ENCODE peak calls at places on chromosomes 11 and 22, in four cellular contexts. E is heart right ventricle, M is AG09309, T is BJ. Z is an unnamed sample.

GRCh38 chr11:3037041-3037944 is 19.9 kb downstream of the CARS1 start:
- DNase-seq in E (peak), T (no peak), M (no peak), Z (peak)

GRCh38 chr22:43376765-43377485 is 33.8 kb upstream of the SCUBE1 start:
- DNase-seq in T (no peak), M (no peak), E (no peak), Z (no peak)

GRCh38 chr22:46068908-46069481 is 81.3 kb upstream of the PPARA start:
- DNase-seq in T (peak), E (no peak), M (peak), Z (no peak)

GRCh38 chr22:31923761-31924160 is 20.6 kb upstream of the YWHAH start:
- DNase-seq in M (no peak), T (no peak), E (no peak), Z (no peak)

GRCh38 chr11:111229604-111230003 is 15.9 kb upstream of the POU2AF2 start:
- DNase-seq in T (no peak), E (no peak), M (no peak), Z (no peak)

GRCh38 chr11:81658722-81659121 is 1074.9 kb downstream of the FAM181B start:
- DNase-seq in M (no peak), T (no peak), E (no peak), Z (no peak)

GRCh38 chr11:71165771-71166170 is 86.6 kb downstream of the SHANK2 start:
- DNase-seq in M (no peak), T (no peak), E (no peak), Z (no peak)

GRCh38 chr22:50025993-50026392 is 13.4 kb upstream of the IL17REL start:
- DNase-seq in M (no peak), E (no peak), T (no peak), Z (no peak)

GRCh38 chr11:119367661-119368120 is 13.8 kb downstream of the USP2 start:
- DNase-seq in M (no peak), T (no peak), E (no peak), Z (no peak)

GRCh38 chr11:84437129-84438123 is 1151.3 kb upstream of the CCDC90B start:
- DNase-seq in E (no peak), M (no peak), T (no peak), Z (no peak)

GRCh38 chr11:72333657-72334056 is 89.7 kb upstream of the PHOX2A start:
- DNase-seq in E (no peak), M (no peak), T (no peak), Z (no peak)

GRCh38 chr22:46053563-46054090 is 76.7 kb upstream of the WNT7B start:
- DNase-seq in E (peak), T (no peak), M (no peak), Z (no peak)

GRCh38 chr11:284081-285020 is 4.6 kb upstream of the PGGHG start:
- DNase-seq in T (no peak), E (peak), M (no peak), Z (no peak)

GRCh38 chr22:20996598-20997535 is 5.1 kb downstream of the THAP7 start:
- DNase-seq in M (no peak), E (no peak), T (no peak), Z (no peak)

GRCh38 chr11:127281534-127281933 is 281.0 kb upstream of the KIRREL3 start:
- DNase-seq in E (no peak), T (no peak), M (no peak), Z (no peak)

GRCh38 chr11:69409812-69410645 is 71.4 kb upstream of the LINC01488 start:
- DNase-seq in E (no peak), T (no peak), M (no peak), Z (no peak)

GRCh38 chr11:2535673-2536439 is 91.0 kb downstream of the KCNQ1 start:
- DNase-seq in T (no peak), E (no peak), M (no peak), Z (no peak)

GRCh38 chr22:25453058-25453457 is 111.4 kb upstream of the GRK3 start:
- DNase-seq in M (no peak), E (no peak), T (no peak), Z (no peak)

GRCh38 chr11:63687845-63688244 is 6.5 kb downstream of the RTN3 start:
- DNase-seq in M (no peak), T (no peak), E (no peak), Z (no peak)

GRCh38 chr11:112292785-112293407 is 32.2 kb upstream of the PLET1 start:
- DNase-seq in E (no peak), T (peak), M (peak), Z (peak)

GRCh38 chr11:84103096-84103495 is 816.9 kb upstream of the CCDC90B start:
- DNase-seq in T (no peak), M (no peak), E (no peak), Z (no peak)

GRCh38 chr22:41280065-41280464 is 5.9 kb downstream of the RANGAP1 start:
- DNase-seq in M (no peak), T (no peak), E (no peak), Z (no peak)

GRCh38 chr11:91763331-91763730 is 461.3 kb upstream of the FAT3 start:
- DNase-seq in E (no peak), M (no peak), T (no peak), Z (no peak)

GRCh38 chr11:35390737-35391682 is 28.3 kb downstream of the SLC1A2 start:
- DNase-seq in E (no peak), M (no peak), T (no peak), Z (peak)

GRCh38 chr11:17277024-17277584 is 565 bp downstream of the NUCB2 start:
- DNase-seq in M (no peak), E (no peak), T (peak), Z (no peak)

GRCh38 chr11:94528551-94528950 is 15.2 kb upstream of the FUT4 start:
- DNase-seq in E (no peak), M (no peak), T (no peak), Z (no peak)

GRCh38 chr11:18485905-18486528 is 30.4 kb downstream of the LDHAL6A start:
- DNase-seq in T (no peak), M (no peak), E (no peak), Z (no peak)

GRCh38 chr11:831132-831864 is 1.5 kb upstream of the CD151 start:
- DNase-seq in T (no peak), M (no peak), E (no peak), Z (no peak)

GRCh38 chr11:44776840-44777536 is 50.2 kb downstream of the TSPAN18 start:
- DNase-seq in M (no peak), T (no peak), E (no peak), Z (no peak)
- H3K4me3 ChIP-seq in M (no peak), T (no peak), E (no peak), Z (no peak)

GRCh38 chr11:116231540-116231939 is 541.2 kb downstream of the BUD13 start:
- DNase-seq in M (no peak), E (no peak), T (no peak), Z (no peak)

GRCh38 chr11:116233581-116233980 is 539.2 kb downstream of the BUD13 start:
- DNase-seq in T (no peak), M (no peak), E (peak), Z (no peak)

GRCh38 chr11:116239247-116239646 is 533.5 kb downstream of the BUD13 start:
- DNase-seq in E (no peak), M (no peak), T (no peak), Z (no peak)

GRCh38 chr11:116232364-116232801 is 540.4 kb downstream of the BUD13 start:
- DNase-seq in T (no peak), E (no peak), M (no peak), Z (no peak)

GRCh38 chr11:116234989-116235567 is 537.7 kb downstream of the BUD13 start:
- DNase-seq in T (no peak), M (no peak), E (no peak), Z (no peak)
- TF ChIP-seq CTCF in T (no peak), M (no peak), E (no peak), Z (no peak)

GRCh38 chr11:65184146-65184545 is 2.4 kb downstream of the CAPN1 start:
- DNase-seq in M (no peak), E (no peak), T (no peak), Z (no peak)

GRCh38 chr11:65185166-65185565 is 3.4 kb downstream of the CAPN1 start:
- DNase-seq in M (no peak), E (no peak), T (no peak), Z (no peak)

GRCh38 chr11:65181569-65182257 is at the start of gene CAPN1:
- DNase-seq in E (peak), M (peak), T (peak), Z (no peak)

GRCh38 chr11:65182258-65183170 is 786 bp downstream of the CAPN1 start:
- DNase-seq in T (no peak), E (peak), M (no peak), Z (no peak)

DNA sequence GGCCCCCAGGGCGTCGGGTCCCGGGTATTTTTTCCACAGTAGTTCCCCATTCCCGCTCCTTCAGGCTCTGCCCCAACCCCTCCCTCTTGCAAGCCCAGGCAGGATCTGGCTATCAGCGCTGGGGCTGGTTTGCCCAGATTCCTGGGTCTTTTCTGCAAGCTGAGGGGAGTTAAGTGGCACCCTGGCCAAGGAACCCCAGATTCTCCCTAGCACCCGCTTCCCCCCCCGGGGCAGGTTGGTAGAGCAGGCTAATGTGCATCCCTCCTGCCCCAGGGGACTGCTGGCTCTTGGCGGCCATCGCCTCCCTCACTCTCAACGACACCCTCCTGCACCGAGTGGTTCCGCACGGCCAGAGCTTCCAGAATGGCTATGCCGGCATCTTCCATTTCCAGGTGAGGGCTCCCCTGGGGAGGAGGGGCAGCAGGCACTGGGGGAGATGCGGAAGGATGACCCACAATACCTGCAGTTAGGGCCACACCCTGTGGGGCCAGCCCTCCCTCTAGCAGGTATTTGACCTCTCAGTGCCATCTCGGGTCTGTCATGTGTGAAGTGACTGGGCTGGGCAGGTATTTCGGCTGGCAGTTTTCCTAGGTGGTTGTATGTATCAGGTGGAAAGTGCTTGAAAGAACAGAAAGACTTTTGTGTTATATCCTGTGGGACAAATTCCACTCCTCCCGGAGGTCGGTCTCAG is 1.6 kb downstream of the CAPN1 start:
- DNase-seq in M (no peak), T (no peak), E (no peak), Z (no peak)
- H3K4me3 ChIP-seq in M (peak), T (peak), E (peak), Z (peak)

GRCh38 chr11:66882540-66882939 is 25.7 kb downstream of the LRFN4 start:
- DNase-seq in T (no peak), M (no peak), E (no peak), Z (no peak)

GRCh38 chr11:66884443-66884842 is 27.6 kb downstream of the LRFN4 start:
- DNase-seq in M (no peak), E (no peak), T (no peak), Z (no peak)

GRCh38 chr11:66881927-66882452 is 25.1 kb downstream of the LRFN4 start:
- DNase-seq in T (no peak), E (no peak), M (no peak), Z (no peak)

GRCh38 chr11:66881436-66881835 is 24.6 kb downstream of the LRFN4 start:
- DNase-seq in M (no peak), E (no peak), T (no peak), Z (no peak)

DNA sequence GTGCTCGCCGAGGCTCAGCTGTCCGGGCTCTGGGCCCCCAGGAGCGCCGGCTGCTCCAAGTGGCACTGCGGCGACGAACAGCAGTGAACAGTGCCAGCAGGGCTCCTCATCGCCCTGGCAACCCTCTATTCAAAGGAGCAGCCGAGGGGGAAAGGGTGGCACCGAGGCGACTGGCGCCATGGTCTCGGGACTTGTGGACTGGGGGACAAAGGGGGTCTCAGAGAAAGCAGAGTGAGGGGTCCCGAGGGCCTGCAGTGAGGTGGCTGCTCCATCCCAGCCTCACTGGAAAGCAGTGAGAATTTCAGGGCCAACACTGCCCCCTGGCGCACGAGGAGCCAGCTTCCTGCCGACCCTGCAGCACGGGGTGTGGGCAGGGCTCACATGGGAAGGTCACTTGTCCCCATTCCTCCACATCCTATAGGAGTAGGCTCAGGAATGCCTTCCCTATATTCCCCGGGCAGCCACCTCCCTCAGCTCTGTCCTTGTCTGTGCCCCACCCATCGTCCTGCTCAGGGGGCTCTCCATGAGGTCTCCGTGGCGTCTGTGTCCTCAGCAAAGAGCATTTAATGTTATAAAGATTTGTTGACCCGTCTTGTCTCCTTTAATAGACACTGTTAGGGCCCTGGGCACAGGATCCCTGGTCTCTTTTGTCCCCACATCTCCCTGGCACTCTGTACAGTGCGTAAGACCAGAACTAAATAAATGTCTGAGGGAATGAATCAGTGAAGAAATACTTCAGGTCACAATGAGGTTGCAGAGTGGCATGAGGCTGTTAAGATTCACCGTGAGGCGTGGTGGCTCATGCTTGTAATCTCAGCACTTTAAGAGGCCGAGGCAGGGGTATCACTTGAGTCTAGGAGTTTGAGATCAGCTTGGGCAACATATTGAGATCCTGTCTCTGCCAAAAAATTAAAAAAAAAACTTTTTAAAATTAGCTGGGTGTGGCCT is 26.4 kb downstream of the LRFN4 start:
- DNase-seq in M (peak), E (no peak), T (peak), Z (no peak)
- TF ChIP-seq CTCF in M (peak), E (peak), T (peak), Z (peak)

GRCh38 chr11:22192289-22192641 is 620 bp upstream of the ANO5 start:
- DNase-seq in E (peak), M (no peak), T (no peak), Z (no peak)
- H3K4me3 ChIP-seq in E (peak), M (no peak), T (peak), Z (peak)

DNA sequence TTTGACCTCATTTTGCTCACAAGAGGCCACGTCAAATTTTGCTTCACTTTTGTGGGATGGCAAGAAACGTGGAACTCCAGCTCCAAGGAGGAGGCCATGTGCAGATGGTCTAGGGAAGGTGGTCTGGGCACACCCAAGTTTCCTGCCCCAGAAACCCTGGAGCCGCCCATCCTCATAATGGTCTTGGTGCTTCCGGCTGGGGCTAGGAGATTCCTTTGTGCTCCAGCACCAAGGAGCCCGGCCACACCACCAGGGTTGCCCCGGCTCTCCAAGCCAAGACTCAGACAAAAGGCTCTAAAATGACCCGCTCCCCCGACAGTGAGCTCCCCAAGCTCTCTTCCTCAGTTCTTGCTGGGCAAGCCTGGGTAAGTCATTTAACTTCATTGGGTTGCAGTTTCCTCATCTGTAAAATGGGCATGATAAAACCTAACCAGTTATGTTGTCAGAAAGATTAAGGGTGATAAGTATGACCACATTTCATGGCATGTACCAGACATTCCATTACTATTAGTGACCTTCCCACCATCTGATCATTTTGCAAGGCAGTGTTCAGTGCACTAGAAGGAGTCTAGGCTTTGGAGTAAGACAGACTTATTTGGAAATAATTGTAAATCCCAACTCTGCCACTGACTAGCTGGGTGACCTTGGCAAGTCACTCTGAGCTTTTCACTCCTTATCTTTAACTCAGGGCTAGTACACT is 23.3 kb downstream of the DKK3 start:
- DNase-seq in E (no peak), M (no peak), T (peak), Z (no peak)
- TF ChIP-seq CTCF in E (no peak), M (no peak), T (no peak), Z (no peak)

GRCh38 chr11:117875397-117876048 is 935 bp downstream of the FXYD6 start:
- DNase-seq in M (no peak), T (no peak), E (no peak), Z (no peak)

GRCh38 chr11:117877120-117877784 is 794 bp upstream of the FXYD6 start:
- DNase-seq in M (no peak), E (peak), T (no peak), Z (no peak)

GRCh38 chr11:117876049-117876340 is 463 bp downstream of the FXYD6 start:
- DNase-seq in T (no peak), M (no peak), E (no peak), Z (no peak)

GRCh38 chr11:117874910-117875396 is 1.5 kb downstream of the FXYD6 start:
- DNase-seq in E (no peak), T (no peak), M (no peak), Z (no peak)

GRCh38 chr11:117876341-117877119 is at the start of gene FXYD6:
- DNase-seq in E (peak), M (no peak), T (no peak), Z (no peak)
- H3K4me3 ChIP-seq in E (peak), M (no peak), T (no peak), Z (peak)

GRCh38 chr11:87292598-87292997 is 254.9 kb downstream of the TMEM135 start:
- DNase-seq in T (no peak), E (no peak), M (no peak), Z (no peak)

GRCh38 chr11:87295237-87295636 is 257.5 kb downstream of the TMEM135 start:
- DNase-seq in E (no peak), M (no peak), T (no peak), Z (no peak)

GRCh38 chr11:87286338-87286737 is 248.6 kb downstream of the TMEM135 start:
- DNase-seq in E (no peak), T (no peak), M (no peak), Z (no peak)

DNA sequence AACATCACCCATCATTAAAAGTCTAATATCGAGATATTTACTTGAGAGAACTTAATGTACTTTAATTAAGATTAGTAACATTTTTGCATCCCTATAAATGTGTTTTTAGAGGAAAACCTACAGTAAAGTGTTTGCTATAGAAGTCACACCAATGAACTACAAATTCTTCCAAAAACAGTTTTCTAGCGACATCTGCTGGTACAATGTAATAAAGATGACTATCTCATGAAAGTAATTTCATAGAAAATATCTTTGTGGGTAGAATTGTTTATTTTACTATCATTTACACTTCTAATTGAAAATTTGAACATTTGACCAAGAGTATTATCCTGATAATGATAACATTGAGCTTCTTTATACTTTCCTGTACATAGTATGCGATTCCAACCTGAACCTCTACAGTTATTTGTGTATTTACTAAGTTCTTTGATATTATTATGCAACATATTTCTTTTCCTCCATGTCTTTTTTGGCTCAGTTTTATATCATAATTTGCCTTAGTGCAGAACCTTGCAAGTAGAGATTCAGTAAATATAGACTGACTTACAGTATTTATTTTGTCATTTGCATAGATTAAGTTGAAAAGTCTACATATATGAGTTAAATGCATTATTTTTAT is 252.7 kb downstream of the TMEM135 start:
- DNase-seq in M (peak), T (no peak), E (no peak), Z (peak)
- TF ChIP-seq CTCF in M (peak), T (peak), E (peak), Z (peak)

Z was measured in astrocyte of the cerebellum.